ENCODE peak calls at places on chromosomes 5 and 9, in nine cellular contexts. K is fibroblast of lung, B is GM23248, C is IMR-90, I is HCT116, G is neural progenitor cell, P is colonic mucosa, F is H1, J is mesendoderm. S is an unnamed sample.

GRCh38 chr5:128632264-128632663 is 94.2 kb upstream of the FBN2 start:
- DNase-seq in K (no peak), B (no peak), C (no peak), I (no peak), G (no peak), P (no peak), F (no peak), J (peak; percentile 82), S (no peak)

GRCh38 chr9:88437210-88438146 is 49.2 kb downstream of the SPIN1 start:
- DNase-seq in K (no peak), B (no peak), C (no peak), I (no peak), G (no peak), P (no peak), F (no peak), J (no peak), S (no peak)

GRCh38 chr9:108117775-108118174 is 628.2 kb upstream of the KLF4 start:
- DNase-seq in K (no peak), B (no peak), C (no peak), I (no peak), G (peak; percentile 8), P (no peak), F (no peak), J (peak; percentile 85), S (no peak)

GRCh38 chr9:97310896-97311295 is 3.4 kb downstream of the CCDC180 start:
- DNase-seq in K (no peak), B (no peak), C (no peak), I (no peak), G (no peak), P (no peak), F (no peak), J (no peak), S (no peak)

GRCh38 chr5:106825379-106825778 is 845.4 kb downstream of the EFNA5 start:
- DNase-seq in K (peak; percentile 48), B (no peak), C (peak; percentile 2), I (no peak), G (no peak), P (no peak), F (no peak), J (no peak), S (peak; percentile 59)

GRCh38 chr9:104009853-104010252 is 84.3 kb upstream of the SMC2 start:
- DNase-seq in K (no peak), B (no peak), C (no peak), I (no peak), G (no peak), P (no peak), F (no peak), J (no peak), S (no peak)

GRCh38 chr9:114930063-114930812 is at the start of gene TNFSF8:
- DNase-seq in K (no peak), B (no peak), C (no peak), I (no peak), G (no peak), P (peak; percentile 29), F (no peak), J (no peak), S (no peak)

GRCh38 chr9:99352786-99353185 is 130.7 kb downstream of the SEC61B start:
- DNase-seq in K (peak; percentile 90), B (peak; percentile 58), C (peak; percentile 36), I (no peak), G (no peak), P (no peak), F (no peak), J (no peak), S (peak; percentile 48)

GRCh38 chr5:52738095-52738506 is 49.6 kb upstream of the ITGA1 start:
- DNase-seq in K (no peak), B (peak; percentile 24), C (peak; percentile 71), I (no peak), G (no peak), P (no peak), F (no peak), J (no peak), S (no peak)

GRCh38 chr5:138659561-138659960 is 84.4 kb upstream of the HSPA9 start:
- DNase-seq in K (no peak), B (no peak), C (no peak), I (no peak), G (no peak), P (no peak), F (no peak), J (no peak), S (no peak)

GRCh38 chr5:175681045-175681974 is 23.4 kb downstream of the HRH2 start:
- DNase-seq in K (no peak), B (no peak), C (no peak), I (no peak), G (no peak), P (no peak), F (no peak), J (no peak), S (no peak)

GRCh38 chr5:142590451-142591240 is 95.2 kb downstream of the FGF1 start:
- DNase-seq in K (no peak), B (no peak), C (no peak), I (no peak), G (no peak), P (no peak), F (no peak), J (peak; percentile 31), S (peak; percentile 11)

GRCh38 chr5:117752403-117752802 is 1177.8 kb upstream of the SEMA6A start:
- DNase-seq in K (no peak), B (no peak), C (no peak), I (no peak), G (no peak), P (no peak), F (no peak), J (no peak), S (no peak)

GRCh38 chr5:96637191-96637590 is 25.0 kb upstream of the CAST start:
- DNase-seq in K (no peak), B (no peak), C (no peak), I (no peak), G (no peak), P (no peak), F (no peak), J (no peak), S (no peak)

GRCh38 chr5:157026789-157027424 is 32.0 kb downstream of the HAVCR1 start:
- DNase-seq in K (no peak), B (peak; percentile 14), C (no peak), I (peak; percentile 37), G (peak; percentile 41), P (peak; percentile 34), F (peak; percentile 52), J (peak; percentile 74), S (no peak)

GRCh38 chr9:95666096-95666784 is 149.5 kb upstream of the PTCH1 start:
- DNase-seq in K (no peak), B (no peak), C (no peak), I (no peak), G (no peak), P (no peak), F (no peak), J (peak; percentile 5), S (no peak)

GRCh38 chr9:35560625-35561337 is 44.3 kb upstream of the TESK1 start:
- DNase-seq in K (no peak), B (no peak), C (no peak), I (no peak), G (no peak), P (no peak), F (no peak), J (no peak), S (no peak)

GRCh38 chr5:94690778-94691177 is 72.3 kb downstream of the SLF1 start:
- DNase-seq in K (peak; percentile 81), B (no peak), C (peak; percentile 56), I (no peak), G (no peak), P (no peak), F (no peak), J (no peak), S (no peak)

GRCh38 chr5:95761771-95762680 is 30.9 kb downstream of the RHOBTB3 start:
- DNase-seq in K (peak; percentile 19), B (peak; percentile 62), C (peak; percentile 94), I (no peak), G (no peak), P (no peak), F (no peak), J (no peak), S (no peak)

GRCh38 chr5:160278356-160278755 is 34.0 kb downstream of the CCNJL start:
- DNase-seq in K (no peak), B (no peak), C (no peak), I (no peak), G (peak; percentile 50), P (no peak), F (no peak), J (no peak), S (no peak)

GRCh38 chr5:25448646-25449045 is 803.9 kb upstream of the CDH10 start:
- DNase-seq in K (no peak), B (no peak), C (no peak), I (no peak), G (peak; percentile 27), P (no peak), F (no peak), J (peak; percentile 73), S (no peak)
- H3K9ac ChIP-seq in K (no peak overlapping the region), B (no peak overlapping the region), C (no peak overlapping the region), I (no peak overlapping the region), G (no peak overlapping the region), P (no peak overlapping the region), F (no peak overlapping the region), J (peak overlapping the region; percentile 38), S (no peak overlapping the region)

DNA sequence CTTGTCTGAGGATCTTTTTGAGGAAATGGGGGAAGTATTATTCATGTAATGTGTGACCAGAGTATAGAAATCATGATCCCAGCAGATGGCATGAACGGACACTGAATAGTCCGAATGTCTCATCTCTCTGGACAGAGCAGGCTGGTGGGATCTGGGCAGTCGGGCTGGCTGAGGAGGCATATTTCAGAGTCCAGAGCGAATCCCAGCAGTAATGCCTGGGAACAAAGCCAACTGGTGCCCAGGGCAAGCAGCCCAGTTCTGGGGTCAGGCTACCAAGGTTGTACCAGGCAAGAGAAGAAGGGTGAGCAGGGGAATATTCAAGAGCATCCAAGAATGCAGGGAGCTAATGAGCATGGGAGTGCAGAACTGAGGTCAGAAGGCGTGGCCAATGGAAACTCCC is 306.4 kb downstream of the ZSWIM6 start:
- DNase-seq in K (no peak), B (no peak), C (no peak), I (no peak), G (no peak), P (no peak), F (no peak), J (no peak), S (no peak)
- H3K9ac ChIP-seq in K (no peak overlapping the region), B (no peak overlapping the region), C (no peak overlapping the region), I (no peak overlapping the region), G (no peak overlapping the region), P (no peak overlapping the region), F (no peak overlapping the region), J (no peak overlapping the region), S (no peak overlapping the region)

GRCh38 chr5:136018814-136019777 is 9.7 kb upstream of the TGFBI start:
- DNase-seq in K (peak; percentile 98), B (peak; percentile 96), C (peak; percentile 99), I (no peak), G (no peak), P (peak; percentile 48), F (no peak), J (no peak), S (peak; percentile 97)
- H3K9ac ChIP-seq in K (no peak overlapping the region), B (peak overlapping the region; percentile 88), C (peak overlapping the region; percentile 75), I (no peak overlapping the region), G (no peak overlapping the region), P (no peak overlapping the region), F (no peak overlapping the region), J (no peak overlapping the region), S (peak overlapping the region; percentile 69)

DNA sequence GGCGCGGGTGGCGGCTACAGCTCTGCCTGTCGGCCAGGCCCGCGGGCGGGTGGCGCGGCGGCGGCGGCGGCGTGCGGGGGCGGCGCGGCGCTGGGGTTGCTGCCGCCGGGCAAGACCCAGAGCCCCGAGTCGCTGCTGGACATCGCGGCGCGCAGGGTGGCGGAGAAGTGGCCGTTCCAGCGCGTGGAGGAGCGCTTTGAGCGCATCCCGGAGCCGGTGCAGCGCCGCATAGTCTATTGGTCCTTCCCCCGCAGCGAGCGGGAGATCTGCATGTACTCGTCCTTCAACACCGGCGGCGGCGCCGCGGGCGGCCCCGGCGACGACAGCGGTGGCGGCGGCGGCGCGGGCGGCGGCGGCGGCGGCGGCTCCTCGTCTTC is 299 bp downstream of the ZSWIM6 start:
- DNase-seq in K (no peak), B (peak; percentile 72), C (no peak), I (no peak), G (peak; percentile 79), P (no peak), F (no peak), J (peak; percentile 43), S (peak; percentile 63)
- H3K9ac ChIP-seq in K (peak overlapping the region; percentile 93), B (peak overlapping the region; percentile 81), C (peak overlapping the region; percentile 90), I (peak overlapping the region; percentile 48), G (no peak overlapping the region), P (no peak overlapping the region), F (no peak overlapping the region), J (peak overlapping the region; percentile 86), S (peak overlapping the region; percentile 79)